ENCODE peak calls at places on chromosome 7, in five cellular contexts. K is foreskin fibroblast, I is upper lobe of right lung, L is fibroblast of lung, M is cardiac muscle cell. G is an unnamed sample.

GRCh38 chr7:6139189-6139996 is 108.2 kb downstream of the ANKRD61 start:
- DNase-seq in K (no peak), I (no peak), L (no peak), M (no peak), G (no peak)

GRCh38 chr7:11616466-11616865 is 215.5 kb downstream of the THSD7A start:
- DNase-seq in K (no peak), I (no peak), L (no peak), M (no peak), G (no peak)

GRCh38 chr7:131293018-131293417 is 34.7 kb upstream of the MKLN1 start:
- DNase-seq in K (peak; percentile 89), I (no peak), L (peak; percentile 73), M (peak; percentile 28), G (peak; percentile 17)

GRCh38 chr7:120987683-120988590 is 574 bp upstream of the CPED1 start:
- DNase-seq in K (peak; percentile 99), I (peak; percentile 93), L (peak; percentile 93), M (peak; percentile 96), G (peak; percentile 86)

GRCh38 chr7:75776295-75776971 is 4.4 kb upstream of the CCL26 start:
- DNase-seq in K (peak; percentile 95), I (no peak), L (peak; percentile 98), M (peak; percentile 70), G (peak; percentile 94)

GRCh38 chr7:69708857-69709256 is 110.6 kb downstream of the AUTS2 start:
- DNase-seq in K (peak; percentile 2), I (no peak), L (peak; percentile 74), M (peak; percentile 53), G (no peak)

GRCh38 chr7:131424219-131424822 is 96.6 kb downstream of the MKLN1 start:
- DNase-seq in K (peak; percentile 53), I (no peak), L (peak; percentile 36), M (peak; percentile 68), G (peak; percentile 24)

GRCh38 chr7:5466551-5466950 is 42.9 kb upstream of the TNRC18 start:
- DNase-seq in K (no peak), I (no peak), L (no peak), M (no peak), G (no peak)

GRCh38 chr7:129664029-129665012 is 52.8 kb downstream of the NRF1 start:
- DNase-seq in K (peak; percentile 80), I (no peak), L (peak; percentile 69), M (peak; percentile 83), G (peak; percentile 53)

GRCh38 chr7:80921130-80921529 is 2.3 kb upstream of the SEMA3C start:
- DNase-seq in K (peak; percentile 35), I (no peak), L (peak; percentile 61), M (peak; percentile 45), G (no peak)

GRCh38 chr7:2785071-2785500 is 59.0 kb downstream of the GNA12 start:
- DNase-seq in K (peak; percentile 44), I (no peak), L (peak; percentile 96), M (peak; percentile 42), G (no peak)

GRCh38 chr7:122305475-122306319 is 1.1 kb upstream of the FEZF1 start:
- DNase-seq in K (no peak), I (no peak), L (no peak), M (no peak), G (no peak)

GRCh38 chr7:130146693-130147520 is 58.3 kb downstream of the TMEM209 start:
- DNase-seq in K (no peak), I (no peak), L (no peak), M (no peak), G (no peak)

GRCh38 chr7:21338728-21339164 is 89.1 kb upstream of the SP4 start:
- DNase-seq in K (no peak), I (no peak), L (no peak), M (no peak), G (no peak)

GRCh38 chr7:27031289-27032172 is 64.3 kb downstream of the HOXA1 start:
- DNase-seq in K (peak; percentile 82), I (no peak), L (peak; percentile 75), M (peak; percentile 34), G (no peak)

GRCh38 chr7:157411580-157411979 is 74.8 kb downstream of the DNAJB6 start:
- DNase-seq in K (no peak), I (no peak), L (peak; percentile 76), M (no peak), G (no peak)

GRCh38 chr7:2087744-2088143 is 145.0 kb downstream of the MAD1L1 start:
- DNase-seq in K (no peak), I (no peak), L (no peak), M (no peak), G (no peak)

GRCh38 chr7:135716677-135717238 is 11.2 kb downstream of the SLC13A4 start:
- DNase-seq in K (peak; percentile 93), I (no peak), L (peak; percentile 90), M (peak; percentile 89), G (peak; percentile 91)

GRCh38 chr7:143013473-143013872 is 13.5 kb downstream of the OR9A2 start:
- DNase-seq in K (peak; percentile 54), I (no peak), L (no peak), M (peak; percentile 70), G (no peak)

GRCh38 chr7:155647302-155647701 is 2.8 kb downstream of the RBM33 start:
- DNase-seq in K (no peak), I (no peak), L (no peak), M (no peak), G (no peak)

GRCh38 chr7:155644971-155645509 is 579 bp downstream of the RBM33 start:
- DNase-seq in K (peak; percentile 70), I (peak; percentile 73), L (peak; percentile 28), M (peak; percentile 30), G (no peak)

GRCh38 chr7:155646669-155647068 is 2.2 kb downstream of the RBM33 start:
- DNase-seq in K (no peak), I (no peak), L (no peak), M (no peak), G (no peak)

GRCh38 chr7:155644178-155644970 is at the start of gene RBM33:
- DNase-seq in K (peak; percentile 91), I (peak; percentile 89), L (peak; percentile 86), M (peak; percentile 87), G (peak; percentile 50)

GRCh38 chr7:155645652-155646051 is 1.2 kb downstream of the RBM33 start:
- DNase-seq in K (no peak), I (no peak), L (no peak), M (no peak), G (no peak)
- H3K4me3 ChIP-seq in K (peak overlapping the region; percentile 96), I (peak overlapping the region; percentile 66), L (peak overlapping the region; percentile 94), M (peak overlapping the region; percentile 92), G (peak overlapping the region; percentile 95)

DNA sequence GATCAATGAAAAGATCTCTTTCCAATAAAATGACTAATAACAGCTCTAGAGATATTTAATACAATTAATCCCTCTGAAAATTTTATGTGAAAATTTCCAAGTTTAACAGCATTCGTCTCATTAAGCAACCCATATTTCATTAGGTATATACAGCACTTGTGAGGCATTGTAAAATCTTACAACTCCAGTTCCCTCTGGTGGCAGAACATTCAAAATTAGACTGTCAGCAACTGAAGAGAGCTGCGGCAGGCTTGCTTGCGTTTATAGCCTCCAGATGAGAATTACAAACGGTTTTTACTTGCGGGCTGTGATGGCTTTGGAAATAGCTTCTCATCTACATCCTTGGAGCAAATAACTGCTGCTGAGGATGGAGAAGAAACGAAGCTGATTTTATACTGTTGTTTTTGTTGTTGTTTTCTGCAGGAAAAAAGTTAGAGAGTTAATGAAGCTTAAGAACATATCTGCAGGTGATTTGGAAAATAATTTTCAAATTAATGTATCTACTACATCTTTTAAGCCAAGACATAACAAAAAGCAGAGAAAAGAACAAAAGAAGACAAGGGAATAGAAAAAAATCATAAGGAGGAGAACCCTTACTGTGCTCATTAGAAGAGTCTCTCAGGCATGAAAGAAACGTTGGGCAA is 171.3 kb downstream of the MAGI2 start:
- DNase-seq in K (peak; percentile 90), I (no peak), L (peak; percentile 71), M (peak; percentile 83), G (peak; percentile 76)
- TF ChIP-seq CTCF in K (peak; percentile 57), I (peak; percentile 35), L (peak; percentile 63), M (peak; percentile 59), G (peak; percentile 55)

GRCh38 chr7:96285579-96285978 is 36.3 kb downstream of the SLC25A13 start:
- DNase-seq in K (no peak), I (no peak), L (peak; percentile 6), M (no peak), G (no peak)
- H3K4me3 ChIP-seq in K (no peak overlapping the region), I (no peak overlapping the region), L (no peak overlapping the region), M (no peak overlapping the region), G (no peak overlapping the region)

DNA sequence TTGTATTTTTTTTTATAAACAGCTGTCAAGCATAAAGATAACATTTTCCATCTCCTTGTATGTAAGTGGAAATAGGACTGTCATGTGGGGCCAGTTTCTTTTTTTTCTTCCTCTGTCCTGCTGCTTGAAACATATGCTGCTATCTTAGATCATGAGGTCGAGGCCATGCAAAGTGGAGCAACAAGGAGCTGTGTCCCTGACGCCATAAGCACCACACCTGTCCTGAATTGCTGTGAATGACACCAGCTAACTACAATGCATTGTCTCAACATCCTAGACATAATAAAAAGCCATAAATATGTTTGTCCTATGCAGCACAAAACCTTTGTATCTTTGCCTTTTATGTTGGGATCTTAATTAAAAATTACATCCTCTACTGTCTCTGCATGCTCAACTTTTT is 37.7 kb upstream of the SLC26A4 start:
- DNase-seq in K (no peak), I (no peak), L (no peak), M (peak; percentile 11), G (no peak)
- TF ChIP-seq CTCF in K (no peak), I (no peak), L (no peak), M (no peak), G (no peak)

DNA sequence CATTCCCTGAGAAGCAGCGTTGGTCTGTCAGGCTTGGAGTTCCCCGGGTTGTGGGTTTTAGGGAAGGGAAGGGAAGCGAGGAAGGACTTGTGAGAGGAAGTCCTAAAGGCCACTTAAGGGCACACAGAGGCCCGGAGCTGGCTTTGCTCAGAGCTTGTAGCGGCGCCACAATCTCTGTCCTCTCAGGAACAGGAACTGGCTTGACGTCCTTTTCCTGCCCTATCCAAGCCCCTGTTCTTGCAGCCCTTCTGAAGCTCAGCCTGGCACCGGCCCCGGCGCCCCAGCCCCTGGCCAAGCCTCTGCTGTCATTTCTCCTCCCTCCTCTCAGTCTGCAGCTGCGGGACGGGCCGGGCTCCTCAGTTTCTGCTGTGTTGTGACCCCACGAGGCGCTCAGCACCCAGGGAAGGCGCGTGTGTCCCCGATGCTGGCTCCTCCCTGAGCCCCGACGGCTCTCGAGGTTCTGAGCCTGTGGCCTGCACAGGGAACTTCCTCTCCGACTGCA is at the start of gene GIMAP8:
- DNase-seq in K (no peak), I (peak; percentile 81), L (no peak), M (peak; percentile 4), G (no peak)
- H3K4me3 ChIP-seq in K (no peak within 1 kb of the TSS), I (peak within 1 kb of the TSS; percentile 58), L (no peak within 1 kb of the TSS), M (no peak within 1 kb of the TSS), G (no peak within 1 kb of the TSS)

GRCh38 chr7:47170516-47170915 is 411.4 kb downstream of the TNS3 start:
- DNase-seq in K (peak; percentile 44), I (no peak), L (no peak), M (peak; percentile 22), G (no peak)
- TF ChIP-seq CTCF in K (peak; percentile 26), I (peak; percentile 38), L (peak; percentile 53), M (peak; percentile 38), G (peak; percentile 23)

GRCh38 chr7:127995866-127996215 is 35.4 kb downstream of the LRRC4 start:
- DNase-seq in K (no peak), I (no peak), L (no peak), M (peak; percentile 15), G (no peak)
- H3K4me3 ChIP-seq in K (no peak overlapping the region), I (no peak overlapping the region), L (no peak overlapping the region), M (no peak overlapping the region), G (no peak overlapping the region)

GRCh38 chr7:138979226-138979979 is 1.8 kb downstream of the KIAA1549 start:
- DNase-seq in K (peak; percentile 48), I (no peak), L (no peak), M (peak; percentile 27), G (no peak)
- TF ChIP-seq CTCF in K (no peak), I (no peak), L (peak; percentile 21), M (no peak), G (no peak)

GRCh38 chr7:19030280-19030679 is 87.2 kb downstream of the TWIST1 start:
- DNase-seq in K (no peak), I (no peak), L (peak; percentile 67), M (no peak), G (no peak)
- H3K4me3 ChIP-seq in K (no peak overlapping the region), I (no peak overlapping the region), L (no peak overlapping the region), M (no peak overlapping the region), G (no peak overlapping the region)